ENCODE peak calls at places on chromosomes 6 and 20, in six cellular contexts. K is OCI-LY7; V is stimulated activated CD4-positive, alpha-beta T cell treated with anti-CD3 and anti-CD28 coated beads, Interleukin-1b, Interleukin-23, amount 100 ng/mL, for 1 hour; D is HCT116; I is stimulated activated CD8-positive, alpha-beta memory T cell treated with anti-CD3 and anti-CD28 coated beads, Interleukin-7, amount 100 ng/mL, for 1 hour; A is left lung. G is an unnamed sample.

GRCh38 chr20:1663917-1664316 is 6.3 kb upstream of the SIRPG start:
- DNase-seq in V (no peak), A (no peak), D (no peak), I (no peak), K (no peak), G (no peak)

GRCh38 chr6:119535332-119535731 is 185.8 kb upstream of the MAN1A1 start:
- DNase-seq in K (peak), I (no peak), A (no peak), V (no peak), D (no peak), G (no peak)

GRCh38 chr6:56370127-56370540 is 122.8 kb upstream of the COL21A1 start:
- DNase-seq in I (no peak), A (no peak), K (no peak), D (peak), V (no peak), G (no peak)

GRCh38 chr6:131029661-131030297 is 33.3 kb downstream of the EPB41L2 start:
- DNase-seq in D (no peak), A (no peak), I (no peak), V (no peak), K (no peak), G (no peak)

GRCh38 chr20:24039196-24039595 is 50.6 kb upstream of the GGTLC1 start:
- DNase-seq in A (no peak), D (no peak), I (no peak), K (no peak), V (no peak), G (no peak)

GRCh38 chr6:137874204-137875001 is 7.3 kb downstream of the TNFAIP3 start:
- DNase-seq in K (no peak), V (no peak), I (no peak), A (no peak), D (no peak), G (no peak)

GRCh38 chr6:142088858-142089216 is 43.9 kb upstream of the GJE1 start:
- DNase-seq in V (no peak), A (peak), I (no peak), K (no peak), D (no peak), G (no peak)

GRCh38 chr6:169233181-169233580 is 20.5 kb downstream of the THBS2 start:
- DNase-seq in A (no peak), I (no peak), K (no peak), D (no peak), V (no peak), G (no peak)

GRCh38 chr6:42251911-42252637 is 34.4 kb upstream of the MRPS10 start:
- DNase-seq in K (no peak), V (no peak), D (no peak), I (no peak), A (no peak), G (no peak)

GRCh38 chr20:61493798-61494305 is 241.8 kb downstream of the CDH4 start:
- DNase-seq in D (no peak), A (no peak), V (no peak), K (no peak), I (no peak), G (no peak)